ENCODE peak calls at places on chromosomes 13 and 19, in nine cellular contexts. S is left ventricle myocardium inferior; Q is COLO829; T is stimulated activated CD4-positive, alpha-beta T cell treated with anti-CD3 and anti-CD28 coated beads, TNF-alpha, amount 100 ng/mL, for 4 hours; V is GM10248; R is cardiac septum; Y is AG09319; U is NK-92 treated with Interleukin-12 subunit alpha and Interleukin-12 subunit beta, amount 100 ng/mL, for 24 hours; O is HT-29. I is an unnamed sample.

GRCh38 chr19:13016628-13017305 is 21.5 kb downstream of the NFIX start:
- DNase-seq in S (no peak), Q (no peak), T (no peak), V (no peak), R (no peak), Y (no peak), U (no peak), O (no peak), I (no peak)

GRCh38 chr13:34076943-34077703 is 259.2 kb downstream of the RFC3 start:
- DNase-seq in S (no peak), Q (peak), T (no peak), V (no peak), R (no peak), Y (peak), U (no peak), O (peak), I (peak)

GRCh38 chr13:40402931-40403412 is 263.5 kb downstream of the FOXO1 start:
- DNase-seq in S (no peak), Q (peak), T (no peak), V (no peak), R (no peak), Y (no peak), U (no peak), O (peak), I (no peak)

GRCh38 chr13:52707375-52707774 is 32.2 kb downstream of the CNMD start:
- DNase-seq in S (no peak), Q (peak), T (no peak), V (no peak), R (no peak), Y (no peak), U (no peak), O (peak), I (no peak)

GRCh38 chr19:4699826-4700572 is 23.6 kb downstream of the DPP9 start:
- DNase-seq in S (no peak), Q (no peak), T (no peak), V (no peak), R (no peak), Y (no peak), U (no peak), O (no peak), I (no peak)

GRCh38 chr19:20964798-20965197 is 41.7 kb downstream of the ZNF85 start:
- DNase-seq in S (no peak), Q (no peak), T (no peak), V (no peak), R (no peak), Y (no peak), U (no peak), O (peak), I (peak)

GRCh38 chr13:63189712-63190111 is 1774.1 kb upstream of the PCDH20 start:
- DNase-seq in S (no peak), Q (no peak), T (no peak), V (no peak), R (no peak), Y (no peak), U (no peak), O (no peak), I (no peak)

GRCh38 chr13:40116008-40116407 is 460.5 kb downstream of the COG6 start:
- DNase-seq in S (no peak), Q (peak), T (no peak), V (peak), R (no peak), Y (no peak), U (no peak), O (peak), I (no peak)

GRCh38 chr19:858868-859843 is at the start of gene CFD:
- DNase-seq in S (peak), Q (no peak), T (no peak), V (no peak), R (no peak), Y (no peak), U (no peak), O (peak), I (no peak)

GRCh38 chr19:16379521-16380313 is 55.1 kb downstream of the KLF2 start:
- DNase-seq in S (peak), Q (no peak), T (no peak), V (no peak), R (peak), Y (no peak), U (no peak), O (no peak), I (no peak)

GRCh38 chr19:3471954-3472655 is 8.2 kb downstream of the SMIM24 start:
- DNase-seq in S (peak), Q (no peak), T (no peak), V (peak), R (no peak), Y (no peak), U (no peak), O (no peak), I (peak)

GRCh38 chr13:41313659-41314197 is 2.7 kb downstream of the NAA16 start:
- DNase-seq in S (no peak), Q (no peak), T (no peak), V (no peak), R (no peak), Y (no peak), U (no peak), O (no peak), I (no peak)

GRCh38 chr19:2982983-2983350 is 5.6 kb downstream of the TLE6 start:
- DNase-seq in S (peak), Q (no peak), T (no peak), V (no peak), R (peak), Y (peak), U (no peak), O (no peak), I (no peak)

GRCh38 chr13:77898097-77898496 is 20.5 kb downstream of the EDNRB start:
- DNase-seq in S (no peak), Q (peak), T (no peak), V (peak), R (no peak), Y (no peak), U (no peak), O (no peak), I (no peak)

GRCh38 chr19:6735181-6735891 is 2.0 kb downstream of the GPR108 start:
- DNase-seq in S (no peak), Q (no peak), T (no peak), V (no peak), R (no peak), Y (no peak), U (no peak), O (no peak), I (no peak)

GRCh38 chr19:16266586-16266942 is 58.1 kb upstream of the KLF2 start:
- DNase-seq in S (no peak), Q (no peak), T (no peak), V (no peak), R (no peak), Y (no peak), U (no peak), O (no peak), I (no peak)

GRCh38 chr13:90427322-90428272 is 919.9 kb upstream of the MIR17HG start:
- DNase-seq in S (no peak), Q (no peak), T (no peak), V (no peak), R (no peak), Y (no peak), U (no peak), O (no peak), I (no peak)

GRCh38 chr13:75489502-75490263 is 7.7 kb upstream of the TBC1D4 start:
- DNase-seq in S (no peak), Q (no peak), T (no peak), V (peak), R (no peak), Y (peak), U (peak), O (peak), I (no peak)

GRCh38 chr13:24493356-24493755 is 19.2 kb downstream of the PARP4 start:
- DNase-seq in S (no peak), Q (no peak), T (no peak), V (no peak), R (no peak), Y (no peak), U (no peak), O (no peak), I (no peak)

GRCh38 chr13:42720116-42720857 is 61.1 kb upstream of the FAM216B start:
- DNase-seq in S (no peak), Q (peak), T (no peak), V (no peak), R (no peak), Y (peak), U (no peak), O (peak), I (no peak)

GRCh38 chr13:25668345-25668744 is 296.6 kb downstream of the ATP8A2 start:
- DNase-seq in S (no peak), Q (no peak), T (no peak), V (no peak), R (no peak), Y (no peak), U (no peak), O (no peak), I (no peak)

GRCh38 chr13:111042661-111043226 is 72.4 kb upstream of the ARHGEF7 start:
- DNase-seq in S (no peak), Q (no peak), T (no peak), V (no peak), R (no peak), Y (no peak), U (no peak), O (no peak), I (no peak)

GRCh38 chr19:54459282-54460229 is 4.0 kb downstream of the LENG9 start:
- DNase-seq in S (no peak), Q (no peak), T (no peak), V (no peak), R (no peak), Y (no peak), U (no peak), O (no peak), I (no peak)

GRCh38 chr19:33459691-33460090 is 61.9 kb downstream of the PEPD start:
- DNase-seq in S (no peak), Q (no peak), T (no peak), V (no peak), R (peak), Y (no peak), U (no peak), O (no peak), I (no peak)

I was measured in OCI-LY7.